ENCODE peak calls at places on chromosomes 7 and 10, in five cellular contexts. I is transverse colon, X is spleen, L is uterus, C is stomach. V is an unnamed sample.

GRCh38 chr10:112755446-112756117 is 194.5 kb upstream of the TCF7L2 start:
- DNase-seq in I (no peak), X (no peak), L (no peak), C (no peak), V (no peak)

GRCh38 chr10:123559066-123559822 is 106.9 kb upstream of the GPR26 start:
- DNase-seq in I (peak; percentile 74), X (peak; percentile 90), L (peak; percentile 52), C (peak; percentile 73), V (peak; percentile 59)

GRCh38 chr7:117901089-117901797 is 28.0 kb upstream of the CTTNBP2 start:
- DNase-seq in I (peak; percentile 86), X (no peak), L (no peak), C (no peak), V (no peak)

GRCh38 chr7:108049962-108050361 is 47.0 kb upstream of the LAMB1 start:
- DNase-seq in I (no peak), X (no peak), L (no peak), C (no peak), V (no peak)

GRCh38 chr7:39952378-39952777 is 2.3 kb downstream of the CDK13 start:
- DNase-seq in I (no peak), X (no peak), L (no peak), C (no peak), V (no peak)

GRCh38 chr10:113006656-113007342 is 56.8 kb downstream of the TCF7L2 start:
- DNase-seq in I (no peak), X (no peak), L (no peak), C (no peak), V (no peak)

GRCh38 chr7:14021069-14021468 is 31.6 kb upstream of the ETV1 start:
- DNase-seq in I (no peak), X (no peak), L (no peak), C (no peak), V (no peak)

GRCh38 chr7:54980521-54980920 is 38.3 kb upstream of the EGFR start:
- DNase-seq in I (no peak), X (no peak), L (no peak), C (no peak), V (no peak)

GRCh38 chr7:146956323-146956722 is 839.7 kb downstream of the CNTNAP2 start:
- DNase-seq in I (no peak), X (no peak), L (no peak), C (no peak), V (no peak)

GRCh38 chr7:79149831-79150230 is 303.6 kb downstream of the MAGI2 start:
- DNase-seq in I (no peak), X (no peak), L (no peak), C (no peak), V (no peak)

GRCh38 chr10:16811292-16811691 is 5.9 kb downstream of the RSU1 start:
- DNase-seq in I (no peak), X (no peak), L (no peak), C (no peak), V (no peak)

GRCh38 chr7:95933618-95934017 is 161.3 kb downstream of the DYNC1I1 start:
- DNase-seq in I (no peak), X (no peak), L (no peak), C (no peak), V (no peak)

GRCh38 chr7:81774496-81774895 is 4.6 kb upstream of the HGF start:
- DNase-seq in I (no peak), X (no peak), L (no peak), C (no peak), V (no peak)

GRCh38 chr7:128672927-128673517 is 930 bp downstream of the GARIN1A start:
- DNase-seq in I (no peak), X (no peak), L (no peak), C (no peak), V (no peak)

GRCh38 chr7:90337106-90337505 is 9.4 kb upstream of the GTPBP10 start:
- DNase-seq in I (no peak), X (no peak), L (no peak), C (no peak), V (no peak)

GRCh38 chr7:157992511-157993160 is 595.0 kb downstream of the PTPRN2 start:
- DNase-seq in I (no peak), X (peak; percentile 61), L (no peak), C (no peak), V (no peak)

GRCh38 chr7:107025449-107026103 is 18.9 kb upstream of the PRKAR2B start:
- DNase-seq in I (no peak), X (no peak), L (no peak), C (no peak), V (no peak)

GRCh38 chr7:123463890-123464289 is 70.5 kb downstream of the IQUB start:
- DNase-seq in I (no peak), X (no peak), L (no peak), C (no peak), V (no peak)

GRCh38 chr7:13742126-13742525 is 247.3 kb downstream of the ETV1 start:
- DNase-seq in I (no peak), X (no peak), L (no peak), C (no peak), V (no peak)

GRCh38 chr10:118912961-118913360 is 116.6 kb upstream of the NANOS1 start:
- DNase-seq in I (no peak), X (no peak), L (no peak), C (no peak), V (no peak)

GRCh38 chr10:107692072-107692471 is 527.6 kb upstream of the SORCS1 start:
- DNase-seq in I (no peak), X (no peak), L (no peak), C (no peak), V (no peak)

GRCh38 chr10:3701490-3701889 is 83.5 kb downstream of the KLF6 start:
- DNase-seq in I (no peak), X (no peak), L (no peak), C (no peak), V (no peak)

GRCh38 chr7:105268056-105268455 is 120.7 kb downstream of the SRPK2 start:
- DNase-seq in I (no peak), X (no peak), L (no peak), C (no peak), V (no peak)

GRCh38 chr10:26779176-26779860 is 81.4 kb downstream of the ABI1 start:
- DNase-seq in I (peak; percentile 14), X (no peak), L (no peak), C (no peak), V (no peak)

GRCh38 chr7:155950898-155951553 is 138.8 kb upstream of the SHH start:
- DNase-seq in I (no peak), X (no peak), L (no peak), C (peak; percentile 25), V (no peak)

GRCh38 chr10:30979956-30980355 is 51.7 kb downstream of the ZNF438 start:
- DNase-seq in I (no peak), X (no peak), L (no peak), C (no peak), V (no peak)

GRCh38 chr7:127609297-127609696 is 8.6 kb downstream of the PAX4 start:
- DNase-seq in I (no peak), X (no peak), L (no peak), C (no peak), V (no peak)

GRCh38 chr7:80711521-80711920 is 73.1 kb downstream of the CD36 start:
- DNase-seq in I (no peak), X (no peak), L (no peak), C (no peak), V (no peak)

GRCh38 chr10:21172774-21173432 is 275.8 kb upstream of the NEBL start:
- DNase-seq in I (peak; percentile 17), X (no peak), L (no peak), C (peak; percentile 32), V (peak; percentile 41)

GRCh38 chr10:102072867-102073527 is 7.8 kb downstream of the HPS6 start:
- DNase-seq in I (peak; percentile 86), X (peak; percentile 86), L (peak; percentile 75), C (peak; percentile 89), V (peak; percentile 78)

GRCh38 chr10:23280420-23281043 is 64.1 kb downstream of the C10orf67 start:
- DNase-seq in I (no peak), X (no peak), L (no peak), C (no peak), V (no peak)

GRCh38 chr7:134648456-134648855 is 1.8 kb downstream of the BPGM start:
- DNase-seq in I (no peak), X (no peak), L (no peak), C (no peak), V (no peak)

GRCh38 chr7:134649231-134649775 is 2.6 kb downstream of the BPGM start:
- DNase-seq in I (no peak), X (no peak), L (no peak), C (no peak), V (no peak)

GRCh38 chr7:134645935-134646334 is 718 bp upstream of the BPGM start:
- DNase-seq in I (no peak), X (no peak), L (no peak), C (no peak), V (no peak)

GRCh38 chr7:134645478-134645877 is 1.2 kb upstream of the BPGM start:
- DNase-seq in I (no peak), X (no peak), L (no peak), C (no peak), V (no peak)

GRCh38 chr7:134646425-134647305 is at the start of gene BPGM:
- DNase-seq in I (peak; percentile 98), X (peak; percentile 97), L (peak; percentile 98), C (peak; percentile 98), V (peak; percentile 98)
- TF ChIP-seq POLR2A in I (peak; percentile 98), X (peak; percentile 96), L (peak; percentile 94), C (no peak), V (peak; percentile 99)

DNA sequence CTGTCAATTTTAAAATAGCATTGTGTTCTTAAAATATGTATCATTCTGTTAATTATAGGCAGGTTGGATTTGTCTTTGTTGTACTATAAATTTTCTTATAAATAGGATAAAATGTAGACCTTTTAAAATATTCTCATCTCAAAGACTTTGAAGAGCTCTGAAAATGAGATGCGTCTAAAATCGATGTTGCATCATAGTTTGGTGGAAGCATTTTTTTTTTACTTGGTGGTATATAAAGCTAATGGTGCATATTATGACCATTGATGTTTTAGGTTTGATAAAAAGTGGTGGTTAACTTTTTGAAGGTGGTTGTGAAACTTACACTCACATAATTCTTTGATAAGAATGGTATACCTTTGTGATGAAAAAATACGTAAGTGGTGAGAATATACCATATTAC is 69.1 kb downstream of the ZNRF2 start:
- DNase-seq in I (no peak), X (no peak), L (no peak), C (no peak), V (no peak)
- H3K4me1 ChIP-seq in I (peaks cover 5% of the 10 kb centered on the region), X (peaks cover 30% of the 10 kb centered on the region), L (peaks cover 1% of the 10 kb centered on the region), C (peaks cover 43% of the 10 kb centered on the region), V (no peaks in the 10 kb centered on the region)

GRCh38 chr10:28690545-28690944 is 13.2 kb downstream of the BAMBI start:
- DNase-seq in I (no peak), X (no peak), L (no peak), C (no peak), V (no peak)
- H3K27ac ChIP-seq in I (no peak overlapping the region), X (no peak overlapping the region), L (no peak overlapping the region), C (no peak overlapping the region), V (no peak overlapping the region)

GRCh38 chr7:142954680-142955268 is 7.4 kb downstream of the KEL start:
- DNase-seq in I (no peak), X (no peak), L (no peak), C (no peak), V (no peak)
- TF ChIP-seq POLR2A in I (no peak), X (no peak), L (no peak), C (no peak), V (no peak)